ENCODE peak calls at places on chromosome 2, in ten cellular contexts. T is neural progenitor cell, F is epithelial cell of esophagus, R is GM23248, P is IMR-90, K is ascending aorta, Z is LNCaP clone FGC, E is foreskin fibroblast, L is keratinocyte, S is cardiac muscle cell. V is an unnamed sample.

GRCh38 chr2:11342561-11343343 is 1.7 kb downstream of the ROCK2 start:
- DNase-seq in T (peak), F (peak), R (peak), P (peak), K (peak), Z (no peak), E (peak), L (no peak), S (peak), V (peak)

GRCh38 chr2:21067863-21068537 is 24.1 kb upstream of the APOB start:
- DNase-seq in T (peak), F (no peak), R (no peak), P (no peak), K (no peak), Z (no peak), E (no peak), L (no peak), S (no peak), V (no peak)

GRCh38 chr2:50765146-50765545 is 266.8 kb downstream of the NRXN1 start:
- DNase-seq in T (no peak), F (no peak), R (no peak), P (no peak), K (no peak), Z (no peak), E (no peak), L (no peak), S (no peak), V (no peak)

GRCh38 chr2:31097962-31098361 is 40.3 kb downstream of the GALNT14 start:
- DNase-seq in T (no peak), F (no peak), R (no peak), P (no peak), K (no peak), Z (no peak), E (no peak), L (no peak), S (no peak), V (no peak)

GRCh38 chr2:78397198-78397597 is 628.3 kb upstream of the REG3G start:
- DNase-seq in T (no peak), F (no peak), R (no peak), P (no peak), K (no peak), Z (no peak), E (no peak), L (no peak), S (no peak), V (no peak)

GRCh38 chr2:105571445-105571987 is 172.7 kb upstream of the FHL2 start:
- DNase-seq in T (no peak), F (no peak), R (no peak), P (no peak), K (no peak), Z (no peak), E (no peak), L (no peak), S (no peak), V (no peak)

GRCh38 chr2:134080759-134081158 is 173.1 kb upstream of the MGAT5 start:
- DNase-seq in T (no peak), F (no peak), R (no peak), P (no peak), K (no peak), Z (no peak), E (peak), L (no peak), S (no peak), V (no peak)

GRCh38 chr2:100791294-100791935 is 28.5 kb upstream of the NPAS2 start:
- DNase-seq in T (no peak), F (no peak), R (no peak), P (no peak), K (no peak), Z (no peak), E (no peak), L (no peak), S (no peak), V (no peak)

GRCh38 chr2:145692971-145693478 is 1173.1 kb upstream of the ZEB2 start:
- DNase-seq in T (no peak), F (peak), R (peak), P (peak), K (no peak), Z (no peak), E (peak), L (no peak), S (no peak), V (peak)

GRCh38 chr2:238389985-238390682 is 36.6 kb upstream of the ASB1 start:
- DNase-seq in T (no peak), F (peak), R (no peak), P (peak), K (no peak), Z (peak), E (no peak), L (peak), S (peak), V (peak)
- H3K4me3 ChIP-seq in T (no peak), F (no peak), R (no peak), P (no peak), K (no peak), Z (peak), E (no peak), L (peak), S (no peak), V (peak)

GRCh38 chr2:176492583-176492982 is 223.3 kb downstream of the MTX2 start:
- DNase-seq in T (no peak), F (no peak), R (no peak), P (no peak), K (no peak), Z (no peak), E (no peak), L (no peak), S (no peak), V (no peak)

GRCh38 chr2:176493221-176493825 is 224.1 kb downstream of the MTX2 start:
- DNase-seq in T (no peak), F (no peak), R (no peak), P (no peak), K (no peak), Z (no peak), E (no peak), L (no peak), S (no peak), V (no peak)

GRCh38 chr2:176488446-176488845 is 219.2 kb downstream of the MTX2 start:
- DNase-seq in T (no peak), F (no peak), R (peak), P (no peak), K (no peak), Z (no peak), E (no peak), L (no peak), S (no peak), V (no peak)

GRCh38 chr2:176491172-176491904 is 222.1 kb downstream of the MTX2 start:
- DNase-seq in T (no peak), F (peak), R (peak), P (peak), K (peak), Z (no peak), E (peak), L (peak), S (no peak), V (peak)

GRCh38 chr2:176490061-176490861 is 221.0 kb downstream of the MTX2 start:
- DNase-seq in T (peak), F (peak), R (no peak), P (no peak), K (no peak), Z (no peak), E (peak), L (no peak), S (peak), V (no peak)
- H3K4me3 ChIP-seq in T (no peak), F (no peak), R (peak), P (no peak), K (no peak), Z (no peak), E (no peak), L (peak), S (no peak), V (no peak)

DNA sequence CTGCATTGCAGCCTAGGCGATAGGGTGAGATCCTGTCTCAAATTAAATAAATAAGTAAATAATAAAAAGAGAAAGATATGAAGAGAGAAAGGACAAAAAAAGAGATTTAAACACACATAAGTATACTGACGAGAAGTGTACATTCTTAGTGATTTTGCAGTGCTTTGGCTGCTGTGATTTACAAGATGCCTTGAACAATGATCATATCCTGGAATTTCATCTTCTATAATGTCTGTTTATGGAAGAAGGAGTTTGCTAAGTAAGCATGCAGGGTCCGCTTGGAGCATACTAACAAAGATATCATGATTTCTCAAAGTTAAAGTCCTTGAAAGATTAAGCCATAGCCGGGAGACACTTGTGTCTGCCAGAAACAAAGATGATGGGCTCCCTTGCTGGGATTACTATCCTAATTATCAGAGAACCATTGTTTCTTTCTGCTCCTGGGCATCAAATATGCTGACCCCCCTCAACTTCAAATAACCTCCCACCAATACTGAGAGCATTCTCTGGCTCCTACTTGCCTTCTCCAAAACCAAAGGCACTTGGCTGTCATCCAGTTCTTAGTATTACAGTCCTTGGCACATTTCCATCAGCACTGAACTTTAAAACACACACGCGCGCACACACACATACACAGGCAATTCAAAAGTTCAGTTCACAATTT is 47.5 kb upstream of the STAM2 start:
- DNase-seq in T (peak), F (peak), R (peak), P (peak), K (peak), Z (peak), E (peak), L (no peak), S (peak), V (peak)
- H3K4me3 ChIP-seq in T (no peak), F (no peak), R (no peak), P (no peak), K (no peak), Z (no peak), E (no peak), L (no peak), S (no peak), V (no peak)

DNA sequence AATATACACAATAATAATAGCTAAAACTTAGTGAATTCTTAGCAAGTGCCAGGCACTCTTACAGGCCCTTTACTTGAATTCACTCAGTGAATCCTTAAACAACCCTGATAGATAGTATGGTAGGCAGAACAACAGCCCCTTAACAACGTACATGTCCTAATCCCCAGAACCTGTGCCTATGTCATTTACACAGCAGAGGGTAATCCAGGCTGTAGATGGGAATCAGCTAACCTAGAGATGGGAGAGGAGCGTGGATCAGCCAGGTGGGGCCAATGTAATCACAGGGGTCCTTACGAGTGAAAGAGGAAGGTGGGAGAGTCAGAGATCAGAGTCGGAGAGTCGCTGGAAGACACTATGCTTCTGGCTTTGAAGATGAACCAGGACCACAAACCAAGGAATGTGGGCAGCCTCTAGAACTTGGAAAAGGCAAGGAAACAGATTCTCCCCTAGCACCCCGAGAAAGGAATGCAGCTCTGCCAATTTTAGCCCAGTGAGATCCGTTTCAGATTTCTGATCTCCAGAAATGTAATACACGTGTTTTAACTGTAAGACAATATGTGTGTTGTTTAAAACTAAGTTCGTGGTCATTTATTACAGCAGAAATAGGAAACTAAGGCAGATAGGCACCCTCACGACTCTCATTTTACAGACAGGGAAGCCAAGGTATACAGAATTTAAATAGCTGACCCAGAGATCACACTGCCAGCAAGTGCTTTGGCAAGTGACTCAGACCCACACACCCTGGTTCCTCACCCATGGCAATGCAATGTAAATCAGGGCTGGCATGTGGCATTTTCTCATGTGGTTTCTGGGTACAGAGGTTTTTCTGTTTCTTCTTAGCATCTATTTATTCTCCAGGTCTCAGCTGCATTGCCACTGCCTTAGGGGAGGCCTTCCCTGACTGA is 68.9 kb downstream of the DOCK10 start:
- DNase-seq in T (no peak), F (peak), R (peak), P (no peak), K (peak), Z (no peak), E (no peak), L (no peak), S (no peak), V (peak)
- H3K4me3 ChIP-seq in T (no peak), F (no peak), R (no peak), P (no peak), K (peak), Z (no peak), E (no peak), L (no peak), S (no peak), V (no peak)

DNA sequence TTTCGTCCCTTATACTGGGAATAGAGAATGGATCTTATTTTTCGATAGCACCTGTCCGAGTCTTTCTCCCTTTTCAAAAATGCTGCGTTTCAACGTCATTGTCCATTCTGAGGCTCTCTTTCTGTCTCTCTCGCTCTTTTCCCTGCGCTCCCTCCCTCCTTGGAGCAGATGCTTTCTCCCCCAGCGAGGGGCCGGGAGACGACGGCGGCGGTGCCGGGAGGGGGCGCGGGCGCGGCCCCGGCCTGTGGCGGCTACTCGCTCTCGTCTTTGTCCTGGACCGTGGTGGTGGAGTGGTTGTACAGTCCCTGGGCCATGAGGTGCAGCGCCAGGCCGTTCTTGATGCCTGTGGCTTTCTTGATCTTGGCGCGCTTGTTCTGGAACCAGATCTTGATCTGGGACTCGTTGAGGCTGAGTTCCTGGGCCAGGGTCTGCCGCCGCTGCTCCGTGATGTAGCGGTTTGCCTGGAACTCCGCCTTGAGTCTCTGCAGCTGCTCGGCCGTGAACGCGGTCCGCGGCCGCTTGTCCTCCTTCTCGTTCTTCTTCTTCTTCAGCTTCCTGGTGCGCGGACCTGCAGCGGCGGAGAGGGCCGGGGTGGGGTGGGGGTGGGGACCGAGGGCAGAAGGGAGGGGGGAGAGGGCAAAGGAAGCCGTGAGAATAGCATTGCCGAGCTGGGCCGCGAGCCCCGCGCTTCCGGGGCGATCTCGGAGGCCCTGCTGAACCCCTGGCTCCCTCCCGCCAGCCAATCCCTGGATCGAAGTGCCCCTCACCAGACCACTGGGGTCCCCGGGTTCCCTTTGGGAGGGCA is 4.6 kb downstream of the EN1 start:
- DNase-seq in T (peak), F (no peak), R (no peak), P (no peak), K (peak), Z (no peak), E (no peak), L (no peak), S (no peak), V (no peak)
- H3K4me3 ChIP-seq in T (peak), F (no peak), R (no peak), P (no peak), K (peak), Z (no peak), E (no peak), L (no peak), S (no peak), V (no peak)

DNA sequence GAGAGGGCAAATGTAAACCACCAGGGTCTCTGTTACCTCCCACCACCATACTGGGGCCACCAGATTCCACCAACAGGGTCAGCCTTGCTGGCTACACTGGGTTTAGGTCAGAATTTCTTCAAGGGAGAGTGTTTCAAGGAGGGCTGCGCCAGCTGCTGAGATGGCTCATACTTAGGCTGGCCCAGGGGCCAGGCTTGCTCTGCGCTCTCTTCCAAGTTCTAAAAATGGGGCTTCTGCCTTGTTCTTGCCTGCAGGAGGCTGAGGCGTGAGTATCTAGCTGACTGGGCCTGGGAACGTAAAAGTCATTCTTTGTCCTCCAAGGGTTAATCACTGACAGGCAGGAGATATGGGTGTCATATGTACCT is 28.1 kb downstream of the MRPL33 start:
- DNase-seq in T (no peak), F (peak), R (peak), P (no peak), K (no peak), Z (no peak), E (no peak), L (peak), S (no peak), V (peak)
- H3K4me3 ChIP-seq in T (no peak), F (no peak), R (peak), P (no peak), K (no peak), Z (no peak), E (peak), L (no peak), S (no peak), V (no peak)